ENCODE peak calls at places on chromosomes 12 and 14, in ten cellular contexts. I is SW 1271; G is stimulated activated CD4-positive, alpha-beta T cell treated with anti-CD3 and anti-CD28 coated beads, Interleukin-4, amount 100 ng/mL, for 24 hours; X is left cardiac atrium; E is fibroblast of mammary gland; C is NAMALWA; O is kidney glomerular epithelial cell; V is Right ventricle myocardium superior; K is tibial nerve; M is substantia nigra. L is an unnamed sample.
A peak's percentile ranks its signal among the peaks of the same experiment; 100 is the strongest.

GRCh38 chr12:117830471-117830870 is 138.3 kb downstream of the KSR2 start:
- DNase-seq in E (no peak), X (no peak), O (no peak), K (no peak), I (no peak), M (no peak), C (no peak), G (no peak), V (no peak), L (no peak)

GRCh38 chr12:115017346-115017745 is 333.4 kb upstream of the TBX3 start:
- DNase-seq in C (no peak), K (no peak), E (no peak), V (no peak), G (no peak), O (no peak), M (no peak), I (no peak), X (no peak), L (no peak)

GRCh38 chr14:22870811-22871199 is 735 bp upstream of the LRP10 start:
- DNase-seq in E (no peak), I (no peak), V (no peak), M (no peak), K (no peak), O (no peak), C (no peak), G (no peak), X (no peak), L (no peak)

GRCh38 chr14:52078721-52079120 is 9.9 kb upstream of the NID2 start:
- DNase-seq in V (no peak), K (no peak), C (no peak), I (no peak), X (no peak), E (no peak), O (no peak), M (no peak), G (no peak), L (no peak)

GRCh38 chr14:99838555-99839193 is 45.5 kb downstream of the EML1 start:
- DNase-seq in C (no peak), G (no peak), E (peak; percentile 10), V (no peak), X (no peak), O (peak; percentile 11), K (no peak), I (no peak), M (no peak), L (no peak)

GRCh38 chr12:113271853-113272561 is 50.7 kb downstream of the TPCN1 start:
- DNase-seq in V (peak; percentile 91), E (peak; percentile 87), O (peak; percentile 69), M (peak; percentile 50), G (peak; percentile 28), K (peak; percentile 84), X (peak; percentile 87), C (no peak), I (no peak), L (no peak)

GRCh38 chr12:114685320-114685781 is 1.4 kb upstream of the TBX3 start:
- DNase-seq in V (no peak), I (no peak), C (no peak), O (no peak), E (no peak), G (no peak), K (no peak), X (no peak), M (no peak), L (no peak)

GRCh38 chr14:63922696-63923421 is 70.1 kb downstream of the SYNE2 start:
- DNase-seq in X (peak; percentile 28), O (peak; percentile 62), E (no peak), M (no peak), G (no peak), I (no peak), C (no peak), K (no peak), V (no peak), L (no peak)

GRCh38 chr12:79973774-79974173 is 38.9 kb upstream of the PPP1R12A start:
- DNase-seq in K (no peak), V (no peak), O (no peak), M (no peak), I (no peak), G (no peak), C (no peak), E (no peak), X (no peak), L (no peak)

GRCh38 chr14:56482306-56482705 is 97.3 kb upstream of the TMEM260 start:
- DNase-seq in X (no peak), O (no peak), I (no peak), E (peak; percentile 17), G (no peak), K (no peak), V (no peak), C (peak; percentile 22), M (no peak), L (peak; percentile 45)

GRCh38 chr14:55416866-55417265 is 5.2 kb upstream of the ATG14 start:
- DNase-seq in I (no peak), M (no peak), X (no peak), C (peak; percentile 19), K (no peak), O (no peak), V (no peak), E (peak; percentile 33), G (peak; percentile 19), L (peak; percentile 30)

GRCh38 chr14:58238252-58239247 is 6.1 kb upstream of the PSMA3 start:
- DNase-seq in I (no peak), E (peak; percentile 49), V (no peak), K (peak; percentile 29), G (no peak), O (peak; percentile 59), C (peak; percentile 30), M (peak; percentile 10), X (no peak), L (peak; percentile 26)

GRCh38 chr12:73629171-73629570 is 908.5 kb upstream of the ATXN7L3B start:
- DNase-seq in V (no peak), X (no peak), G (no peak), O (no peak), K (no peak), C (no peak), E (no peak), M (no peak), I (no peak), L (no peak)

GRCh38 chr14:102688290-102688689 is 89.0 kb upstream of the TRAF3 start:
- DNase-seq in M (no peak), C (no peak), X (no peak), O (no peak), G (no peak), V (no peak), K (no peak), I (no peak), E (no peak), L (no peak)

GRCh38 chr14:58772814-58773620 is 135.3 kb downstream of the DACT1 start:
- DNase-seq in K (no peak), G (no peak), M (no peak), O (peak; percentile 29), I (no peak), E (no peak), C (no peak), X (no peak), V (no peak), L (peak; percentile 45)

GRCh38 chr14:69351911-69352310 is 46.2 kb downstream of the ERH start:
- DNase-seq in C (no peak), E (no peak), X (no peak), I (no peak), M (no peak), V (no peak), O (no peak), K (no peak), G (no peak), L (no peak)

GRCh38 chr12:94329366-94329765 is 130.3 kb downstream of the CEP83 start:
- DNase-seq in M (no peak), C (no peak), O (no peak), E (no peak), X (no peak), V (no peak), I (no peak), G (no peak), K (no peak), L (no peak)

GRCh38 chr12:19970826-19971225 is 397.5 kb upstream of the PDE3A start:
- DNase-seq in E (peak; percentile 23), M (no peak), G (no peak), C (no peak), O (no peak), X (no peak), K (no peak), I (no peak), V (no peak), L (no peak)

GRCh38 chr14:22973217-22974032 is 8.9 kb downstream of the AJUBA start:
- DNase-seq in I (peak; percentile 48), G (peak; percentile 45), V (no peak), X (no peak), E (peak; percentile 74), M (no peak), O (peak; percentile 64), K (peak; percentile 68), C (peak; percentile 68), L (peak; percentile 61)

GRCh38 chr12:51721281-51721940 is 127.1 kb downstream of the FIGNL2 start:
- DNase-seq in K (peak; percentile 8), G (peak; percentile 38), E (peak; percentile 29), C (no peak), V (peak; percentile 62), M (peak; percentile 5), O (peak; percentile 15), X (peak; percentile 56), I (no peak), L (no peak)

L was measured in HEK293T.